ENCODE peak calls at places on chromosome 4, in ten cellular contexts. One of them, this sample, is unnamed.
A peak's percentile ranks its signal among the peaks of the same experiment; 100 is the strongest.

GRCh38 chr4:148831945-148832344 is 389.7 kb upstream of the NR3C2 start:
- DNase-seq in AG08396: peak; percentile 58
- DNase-seq in NCI-H82: no peak
- DNase-seq in endothelial cell: no peak
- DNase-seq in effector CD8-positive, alpha-beta T cell: no peak
- DNase-seq in AG04450: peak; percentile 30
- DNase-seq in T-helper 2 cell: no peak
- DNase-seq in astrocyte: peak; percentile 90
- DNase-seq in memory B cell: no peak
- DNase-seq in amniotic stem cell: peak; percentile 62
- DNase-seq in this sample: no peak

GRCh38 chr4:56844817-56845580 is 23.5 kb upstream of the SPINK2 start:
- DNase-seq in AG04450: no peak
- DNase-seq in NCI-H82: no peak
- DNase-seq in effector CD8-positive, alpha-beta T cell: no peak
- DNase-seq in endothelial cell: no peak
- DNase-seq in memory B cell: no peak
- DNase-seq in T-helper 2 cell: no peak
- DNase-seq in amniotic stem cell: no peak
- DNase-seq in astrocyte: no peak
- DNase-seq in AG08396: no peak
- DNase-seq in this sample: no peak

GRCh38 chr4:107546637-107547036 is 173.4 kb downstream of the PAPSS1 start:
- DNase-seq in endothelial cell: no peak
- DNase-seq in AG04450: no peak
- DNase-seq in effector CD8-positive, alpha-beta T cell: no peak
- DNase-seq in NCI-H82: no peak
- DNase-seq in astrocyte: no peak
- DNase-seq in AG08396: no peak
- DNase-seq in amniotic stem cell: no peak
- DNase-seq in memory B cell: no peak
- DNase-seq in T-helper 2 cell: no peak
- DNase-seq in this sample: no peak

GRCh38 chr4:101953949-101954348 is 163.4 kb downstream of the BANK1 start:
- DNase-seq in AG04450: peak; percentile 16
- DNase-seq in effector CD8-positive, alpha-beta T cell: no peak
- DNase-seq in AG08396: peak; percentile 3
- DNase-seq in memory B cell: no peak
- DNase-seq in T-helper 2 cell: no peak
- DNase-seq in endothelial cell: peak; percentile 11
- DNase-seq in astrocyte: peak; percentile 73
- DNase-seq in amniotic stem cell: no peak
- DNase-seq in NCI-H82: no peak
- DNase-seq in this sample: no peak

GRCh38 chr4:6962211-6963041 is 52.8 kb downstream of the TBC1D14 start:
- DNase-seq in astrocyte: no peak
- DNase-seq in NCI-H82: no peak
- DNase-seq in AG08396: no peak
- DNase-seq in endothelial cell: no peak
- DNase-seq in T-helper 2 cell: no peak
- DNase-seq in effector CD8-positive, alpha-beta T cell: no peak
- DNase-seq in AG04450: no peak
- DNase-seq in amniotic stem cell: no peak
- DNase-seq in memory B cell: no peak
- DNase-seq in this sample: no peak

GRCh38 chr4:37780444-37781133 is 45.9 kb upstream of the PGM2 start:
- DNase-seq in memory B cell: no peak
- DNase-seq in effector CD8-positive, alpha-beta T cell: peak; percentile 16
- DNase-seq in endothelial cell: no peak
- DNase-seq in T-helper 2 cell: peak; percentile 66
- DNase-seq in AG04450: no peak
- DNase-seq in amniotic stem cell: no peak
- DNase-seq in AG08396: no peak
- DNase-seq in NCI-H82: no peak
- DNase-seq in astrocyte: no peak
- DNase-seq in this sample: peak; percentile 39

GRCh38 chr4:88857588-88857987 is 160.0 kb upstream of the NAP1L5 start:
- DNase-seq in AG08396: no peak
- DNase-seq in effector CD8-positive, alpha-beta T cell: no peak
- DNase-seq in memory B cell: no peak
- DNase-seq in amniotic stem cell: no peak
- DNase-seq in astrocyte: peak; percentile 55
- DNase-seq in AG04450: no peak
- DNase-seq in NCI-H82: no peak
- DNase-seq in endothelial cell: no peak
- DNase-seq in T-helper 2 cell: no peak
- DNase-seq in this sample: no peak

GRCh38 chr4:167622481-167623240 is 388.4 kb upstream of the SPOCK3 start:
- DNase-seq in effector CD8-positive, alpha-beta T cell: no peak
- DNase-seq in NCI-H82: peak; percentile 69
- DNase-seq in AG04450: peak; percentile 3
- DNase-seq in astrocyte: peak; percentile 5
- DNase-seq in amniotic stem cell: no peak
- DNase-seq in AG08396: peak; percentile 24
- DNase-seq in T-helper 2 cell: peak; percentile 29
- DNase-seq in endothelial cell: peak; percentile 83
- DNase-seq in memory B cell: peak; percentile 10
- DNase-seq in this sample: peak; percentile 37

GRCh38 chr4:92035666-92036065 is 268.1 kb upstream of the GRID2 start:
- DNase-seq in NCI-H82: no peak
- DNase-seq in endothelial cell: no peak
- DNase-seq in memory B cell: no peak
- DNase-seq in T-helper 2 cell: no peak
- DNase-seq in AG08396: no peak
- DNase-seq in effector CD8-positive, alpha-beta T cell: no peak
- DNase-seq in astrocyte: no peak
- DNase-seq in AG04450: no peak
- DNase-seq in amniotic stem cell: no peak
- DNase-seq in this sample: no peak

GRCh38 chr4:168615294-168615693 is 118.4 kb downstream of the PALLD start:
- DNase-seq in memory B cell: no peak
- DNase-seq in effector CD8-positive, alpha-beta T cell: no peak
- DNase-seq in AG04450: no peak
- DNase-seq in astrocyte: peak; percentile 90
- DNase-seq in NCI-H82: no peak
- DNase-seq in endothelial cell: no peak
- DNase-seq in amniotic stem cell: peak; percentile 40
- DNase-seq in T-helper 2 cell: no peak
- DNase-seq in AG08396: peak; percentile 18
- DNase-seq in this sample: no peak

GRCh38 chr4:149426461-149426860 is 389.2 kb downstream of the IQCM start:
- DNase-seq in memory B cell: no peak
- DNase-seq in AG08396: no peak
- DNase-seq in endothelial cell: no peak
- DNase-seq in NCI-H82: no peak
- DNase-seq in effector CD8-positive, alpha-beta T cell: no peak
- DNase-seq in AG04450: no peak
- DNase-seq in amniotic stem cell: no peak
- DNase-seq in astrocyte: peak; percentile 49
- DNase-seq in T-helper 2 cell: peak; percentile 0
- DNase-seq in this sample: no peak

GRCh38 chr4:2799444-2799911 is 6.6 kb downstream of the SH3BP2 start:
- DNase-seq in NCI-H82: no peak
- DNase-seq in AG04450: no peak
- DNase-seq in AG08396: no peak
- DNase-seq in amniotic stem cell: no peak
- DNase-seq in memory B cell: no peak
- DNase-seq in effector CD8-positive, alpha-beta T cell: no peak
- DNase-seq in astrocyte: no peak
- DNase-seq in endothelial cell: peak; percentile 3
- DNase-seq in T-helper 2 cell: peak; percentile 30
- DNase-seq in this sample: no peak

GRCh38 chr4:33890841-33891240 is 2353.5 kb downstream of the ARAP2 start:
- DNase-seq in AG04450: no peak
- DNase-seq in amniotic stem cell: no peak
- DNase-seq in NCI-H82: no peak
- DNase-seq in endothelial cell: no peak
- DNase-seq in astrocyte: no peak
- DNase-seq in AG08396: no peak
- DNase-seq in memory B cell: no peak
- DNase-seq in T-helper 2 cell: no peak
- DNase-seq in effector CD8-positive, alpha-beta T cell: no peak
- DNase-seq in this sample: no peak

GRCh38 chr4:1686440-1687036 is 2.4 kb upstream of the FAM53A start:
- DNase-seq in AG08396: no peak
- DNase-seq in T-helper 2 cell: no peak
- DNase-seq in AG04450: no peak
- DNase-seq in effector CD8-positive, alpha-beta T cell: no peak
- DNase-seq in NCI-H82: no peak
- DNase-seq in astrocyte: no peak
- DNase-seq in amniotic stem cell: no peak
- DNase-seq in memory B cell: no peak
- DNase-seq in endothelial cell: no peak
- DNase-seq in this sample: no peak